ENCODE peak calls at places on chromosome 4, in seven cellular contexts. G, Q, E, I, U, X and P are unnamed samples.

GRCh38 chr4:57501715-57502114 is 391.5 kb upstream of the IGFBP7 start:
- DNase-seq in Q (no peak), U (no peak), G (no peak), X (no peak), E (no peak), I (no peak), P (peak)

GRCh38 chr4:131348258-131348657 is 1800.8 kb upstream of the PCDH10 start:
- DNase-seq in U (no peak), I (no peak), Q (no peak), E (no peak), G (no peak), X (no peak), P (no peak)

GRCh38 chr4:85744950-85745349 is 270.0 kb downstream of the ARHGAP24 start:
- DNase-seq in I (no peak), U (no peak), X (no peak), G (peak), E (no peak), Q (no peak), P (no peak)

GRCh38 chr4:24235609-24236008 is 345.8 kb upstream of the PPARGC1A start:
- DNase-seq in E (no peak), X (no peak), U (no peak), G (no peak), I (no peak), Q (no peak), P (no peak)

GRCh38 chr4:26330946-26331345 is 10.1 kb downstream of the RBPJ start:
- DNase-seq in X (peak), I (no peak), Q (no peak), E (no peak), U (no peak), G (peak), P (no peak)

GRCh38 chr4:20445933-20446723 is 194.4 kb downstream of the SLIT2 start:
- DNase-seq in I (no peak), E (no peak), X (peak), U (no peak), G (no peak), Q (no peak), P (no peak)

GRCh38 chr4:141637565-141637964 is 1.2 kb downstream of the IL15 start:
- DNase-seq in I (no peak), X (no peak), Q (no peak), E (no peak), U (no peak), G (no peak), P (no peak)

GRCh38 chr4:88158360-88159136 is at the start of gene ABCG2:
- DNase-seq in X (peak), G (no peak), I (no peak), E (peak), U (peak), Q (peak), P (peak)

GRCh38 chr4:24321637-24322036 is 262.7 kb downstream of the DHX15 start:
- DNase-seq in E (no peak), I (no peak), G (no peak), Q (no peak), X (no peak), U (no peak), P (no peak)

GRCh38 chr4:2781911-2782310 is 11.0 kb upstream of the SH3BP2 start:
- DNase-seq in X (no peak), E (no peak), U (no peak), G (no peak), I (no peak), Q (no peak), P (no peak)

GRCh38 chr4:10273030-10273429 is 156.4 kb upstream of the WDR1 start:
- DNase-seq in G (no peak), Q (no peak), I (no peak), E (peak), U (no peak), X (no peak), P (peak)

GRCh38 chr4:124806403-124806802 is 93.9 kb upstream of the ANKRD50 start:
- DNase-seq in X (no peak), G (no peak), E (no peak), Q (no peak), I (no peak), U (no peak), P (no peak)

GRCh38 chr4:184648220-184649025 is 824 bp downstream of the CASP3 start:
- DNase-seq in E (no peak), X (peak), Q (peak), G (no peak), I (peak), U (peak), P (peak)

GRCh38 chr4:17324431-17324830 is 187.5 kb downstream of the QDPR start:
- DNase-seq in U (peak), G (no peak), E (peak), Q (peak), X (peak), I (peak), P (peak)

GRCh38 chr4:184811484-184812180 is 14.1 kb downstream of the ACSL1 start:
- DNase-seq in G (no peak), X (no peak), I (no peak), E (no peak), Q (no peak), U (no peak), P (no peak)

GRCh38 chr4:121773873-121774272 is 8.9 kb upstream of the SMIM43 start:
- DNase-seq in I (no peak), E (no peak), G (no peak), Q (no peak), U (no peak), X (no peak), P (no peak)

GRCh38 chr4:3446631-3447320 is 5.0 kb downstream of the HGFAC start:
- DNase-seq in G (no peak), X (no peak), E (no peak), U (no peak), Q (no peak), I (no peak), P (no peak)

GRCh38 chr4:93722446-93722845 is 106.1 kb upstream of the ATOH1 start:
- DNase-seq in Q (no peak), I (no peak), X (no peak), E (no peak), G (no peak), U (no peak), P (no peak)

GRCh38 chr4:82797048-82797590 is 1.5 kb downstream of the SCD5 start:
- DNase-seq in X (no peak), E (no peak), U (no peak), I (no peak), G (no peak), Q (no peak), P (no peak)

GRCh38 chr4:3036131-3036952 is 38.0 kb downstream of the HTT-AS start:
- DNase-seq in U (no peak), X (no peak), Q (no peak), G (no peak), E (no peak), I (no peak), P (no peak)

GRCh38 chr4:7759221-7759620 is 180.4 kb downstream of the AFAP1 start:
- DNase-seq in E (no peak), X (no peak), G (no peak), Q (no peak), U (peak), I (peak), P (no peak)

GRCh38 chr4:48906283-48907173 is at the start of gene OCIAD2:
- DNase-seq in X (peak), Q (peak), G (peak), E (no peak), I (peak), U (peak), P (no peak)

GRCh38 chr4:4673070-4673469 is 131.2 kb upstream of the STX18 start:
- DNase-seq in I (no peak), E (no peak), X (peak), U (no peak), G (no peak), Q (peak), P (no peak)

GRCh38 chr4:174429701-174430100 is 92.6 kb downstream of the HPGD start:
- DNase-seq in U (no peak), Q (no peak), G (no peak), E (no peak), I (no peak), X (no peak), P (no peak)

GRCh38 chr4:111031180-111031579 is 408.3 kb upstream of the PITX2 start:
- DNase-seq in U (no peak), G (no peak), Q (no peak), E (no peak), X (no peak), I (no peak), P (peak)

GRCh38 chr4:121594796-121595526 is 101.8 kb downstream of the ANXA5 start:
- DNase-seq in X (no peak), G (no peak), U (no peak), I (no peak), Q (no peak), E (no peak), P (peak)

GRCh38 chr4:136357556-136357955 is 1174.7 kb downstream of the PCDH18 start:
- DNase-seq in G (no peak), Q (no peak), E (no peak), I (no peak), U (no peak), X (no peak), P (no peak)

GRCh38 chr4:107423677-107424405 is 296.2 kb downstream of the PAPSS1 start:
- DNase-seq in I (no peak), X (no peak), Q (no peak), U (no peak), E (no peak), G (no peak), P (no peak)

GRCh38 chr4:65651031-65651430 is 19.3 kb downstream of the EPHA5 start:
- DNase-seq in Q (no peak), U (no peak), I (no peak), X (no peak), E (no peak), G (no peak), P (no peak)

GRCh38 chr4:167622481-167623240 is 388.4 kb upstream of the SPOCK3 start:
- DNase-seq in X (peak), Q (peak), U (peak), E (no peak), I (no peak), G (peak), P (peak)

GRCh38 chr4:140252742-140253555 is 99.0 kb upstream of the MAML3 start:
- DNase-seq in G (peak), I (peak), Q (peak), E (peak), U (peak), X (peak), P (no peak)

GRCh38 chr4:123924536-123924935 is 527.9 kb downstream of the SPRY1 start:
- DNase-seq in E (no peak), X (no peak), G (no peak), U (no peak), Q (no peak), I (no peak), P (peak)

GRCh38 chr4:128471576-128471975 is 184.0 kb upstream of the PGRMC2 start:
- DNase-seq in Q (no peak), E (no peak), X (no peak), I (no peak), G (no peak), U (no peak), P (no peak)

GRCh38 chr4:127304356-127304755 is 328.4 kb upstream of the INTU start:
- DNase-seq in U (no peak), X (no peak), G (no peak), E (no peak), Q (no peak), I (no peak), P (peak)

GRCh38 chr4:126583509-126583908 is 1049.2 kb upstream of the INTU start:
- DNase-seq in U (no peak), G (no peak), I (no peak), X (peak), E (no peak), Q (no peak), P (no peak)

GRCh38 chr4:17814140-17814539 is 3.4 kb downstream of the NCAPG start:
- DNase-seq in E (no peak), G (no peak), U (no peak), Q (no peak), I (no peak), X (no peak), P (no peak)

GRCh38 chr4:70158576-70158975 is 4.5 kb downstream of the PRR27 start:
- DNase-seq in X (no peak), E (no peak), Q (peak), I (no peak), U (no peak), G (peak), P (no peak)